ENCODE peak calls at places on chromosomes 7 and 10, in six cellular contexts. S is tibial nerve, N is tibial artery, E is aorta, Y is HCT116, W is upper lobe of right lung. B is an unnamed sample. For H3K9me3, the result is how much of the 10 kb centered on the place peaks cover.

GRCh38 chr10:128471151-128471550 is 344.9 kb upstream of the MKI67 start:
- DNase-seq in W (peak), N (no peak), E (no peak), S (no peak), Y (no peak), B (no peak)

GRCh38 chr7:39541493-39541892 is 24.7 kb upstream of the YAE1 start:
- DNase-seq in W (no peak), S (no peak), Y (no peak), N (no peak), E (no peak), B (no peak)

GRCh38 chr10:89228962-89229361 is 21.8 kb upstream of the CH25H start:
- DNase-seq in S (no peak), W (no peak), Y (no peak), N (no peak), E (no peak), B (no peak)

GRCh38 chr7:147567043-147567442 is 1023.5 kb upstream of the C7orf33 start:
- DNase-seq in N (no peak), W (no peak), Y (no peak), E (no peak), S (no peak), B (no peak)

GRCh38 chr7:155984028-155984607 is 171.9 kb upstream of the SHH start:
- DNase-seq in W (peak), S (no peak), Y (no peak), N (peak), E (peak), B (no peak)

GRCh38 chr7:26705567-26705966 is 158.8 kb downstream of the SKAP2 start:
- DNase-seq in S (no peak), N (no peak), W (no peak), E (no peak), Y (no peak), B (no peak)

GRCh38 chr7:159084069-159084801 is 60.4 kb downstream of the VIPR2 start:
- DNase-seq in E (no peak), S (no peak), Y (no peak), N (peak), W (peak), B (no peak)

GRCh38 chr10:101287922-101288638 is 58.8 kb upstream of the LBX1 start:
- DNase-seq in Y (peak), N (no peak), S (no peak), E (no peak), W (no peak), B (no peak)

GRCh38 chr10:501596-501995 is 187.9 kb downstream of the DIP2C start:
- DNase-seq in N (no peak), S (no peak), Y (no peak), W (peak), E (no peak), B (no peak)

GRCh38 chr7:43905209-43905946 is 1.0 kb downstream of the URGCP start:
- DNase-seq in S (no peak), N (no peak), W (no peak), Y (peak), E (no peak), B (no peak)

GRCh38 chr10:110212119-110213006 is 5.0 kb downstream of the MXI1 start:
- DNase-seq in E (peak), Y (no peak), W (no peak), S (no peak), N (no peak), B (no peak)

GRCh38 chr7:1705856-1706255 is 35.8 kb downstream of the ELFN1 start:
- DNase-seq in S (no peak), E (peak), Y (no peak), N (no peak), W (peak), B (no peak)

GRCh38 chr7:16811555-16811954 is 6.8 kb upstream of the AGR2 start:
- DNase-seq in W (no peak), Y (no peak), E (no peak), S (no peak), N (no peak), B (no peak)

GRCh38 chr7:27165089-27165654 is at the start of gene HOXA9:
- DNase-seq in Y (peak), N (peak), E (peak), S (peak), W (peak), B (no peak)

GRCh38 chr10:26733750-26734568 is 36.5 kb downstream of the PDSS1 start:
- DNase-seq in E (no peak), Y (no peak), W (no peak), S (no peak), N (no peak), B (no peak)

GRCh38 chr7:69564454-69565417 is 33.5 kb upstream of the AUTS2 start:
- DNase-seq in S (no peak), N (no peak), Y (no peak), E (no peak), W (no peak), B (no peak)

GRCh38 chr10:87659571-87660483 is at the start of gene PAPSS2:
- DNase-seq in N (peak), S (peak), E (peak), W (peak), Y (no peak), B (no peak)

GRCh38 chr10:60646966-60647796 is 131.1 kb upstream of the CDK1 start:
- DNase-seq in Y (peak), W (no peak), S (no peak), E (no peak), N (no peak), B (peak)

GRCh38 chr10:75878586-75878985 is 447.2 kb downstream of the LRMDA start:
- DNase-seq in Y (no peak), W (no peak), S (no peak), E (no peak), N (no peak), B (no peak)

GRCh38 chr7:7862393-7862792 is 106.2 kb upstream of the GLCCI1 start:
- DNase-seq in E (no peak), N (no peak), S (no peak), Y (no peak), W (no peak), B (no peak)

GRCh38 chr10:107496594-107496993 is 332.1 kb upstream of the SORCS1 start:
- DNase-seq in Y (no peak), E (no peak), N (no peak), W (no peak), S (no peak), B (no peak)

GRCh38 chr10:107487284-107487683 is 322.8 kb upstream of the SORCS1 start:
- DNase-seq in W (no peak), Y (no peak), E (no peak), S (no peak), N (no peak), B (no peak)

GRCh38 chr10:107490389-107490788 is 325.9 kb upstream of the SORCS1 start:
- DNase-seq in Y (no peak), N (no peak), S (no peak), E (no peak), W (no peak), B (no peak)

GRCh38 chr10:107497024-107497423 is 332.5 kb upstream of the SORCS1 start:
- DNase-seq in Y (no peak), W (no peak), S (no peak), E (no peak), N (no peak), B (no peak)

GRCh38 chr10:107492389-107492788 is 327.9 kb upstream of the SORCS1 start:
- DNase-seq in W (no peak), S (no peak), E (no peak), Y (no peak), N (no peak), B (no peak)
- H3K9me3 ChIP-seq in W (under half), S (under half), E (under half), Y (under half), N (under half), B (under half)

GRCh38 chr10:95694665-95695064 is 938 bp upstream of the TCTN3 start:
- DNase-seq in Y (no peak), N (no peak), W (no peak), E (no peak), S (no peak), B (no peak)

GRCh38 chr10:95697429-95697828 is 3.7 kb upstream of the TCTN3 start:
- DNase-seq in S (no peak), Y (no peak), W (no peak), N (no peak), E (peak), B (no peak)

GRCh38 chr10:95688648-95689047 is 5.1 kb downstream of the TCTN3 start:
- DNase-seq in E (no peak), W (no peak), Y (no peak), S (no peak), N (no peak), B (no peak)

GRCh38 chr10:95693668-95694534 is at the start of gene TCTN3:
- DNase-seq in Y (peak), S (peak), N (peak), E (peak), W (peak), B (peak)

GRCh38 chr10:95693331-95693667 is 428 bp downstream of the TCTN3 start:
- DNase-seq in Y (no peak), W (no peak), E (no peak), S (no peak), N (no peak), B (no peak)
- H3K27ac ChIP-seq in Y (peak), W (peak), E (no peak), S (peak), N (peak), B (no peak)

DNA sequence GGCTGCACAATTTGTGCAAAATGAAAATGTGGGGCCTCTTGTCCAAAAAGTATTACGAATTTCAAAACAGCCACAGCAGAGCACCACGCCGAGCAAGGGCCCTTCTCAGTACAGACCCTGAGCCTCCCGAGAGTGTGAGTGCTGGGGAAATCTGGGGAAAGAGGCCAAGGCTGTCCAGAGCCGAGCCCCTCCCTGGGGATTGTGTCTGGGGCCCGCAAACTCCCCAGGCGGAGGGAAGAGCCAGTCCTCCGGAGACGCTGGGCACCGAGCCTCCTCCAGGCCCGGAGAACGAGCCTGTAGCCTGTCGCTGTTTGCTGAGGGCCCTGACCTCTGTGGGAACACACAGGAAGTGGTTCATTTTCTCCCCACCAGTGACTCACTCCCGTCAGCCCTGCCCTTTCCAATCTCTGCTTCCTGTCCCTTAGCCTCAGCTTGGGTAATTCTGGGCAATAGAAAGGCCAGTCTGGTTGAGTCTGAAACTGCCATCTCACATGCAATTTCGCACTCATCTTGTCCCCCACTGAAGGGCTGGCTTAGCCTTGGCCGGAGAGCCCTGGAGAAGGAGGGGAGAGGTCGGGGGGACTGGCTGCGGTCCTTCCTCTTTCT is 19.5 kb upstream of the GNA12 start:
- DNase-seq in S (peak), E (peak), N (peak), W (peak), Y (peak), B (no peak)
- H3K4me3 ChIP-seq in S (peak), E (no peak), N (peak), W (peak), Y (peak), B (no peak)

GRCh38 chr7:110835209-110835608 is 255.7 kb upstream of the LRRN3 start:
- DNase-seq in S (no peak), N (no peak), E (no peak), W (no peak), Y (no peak), B (no peak)

GRCh38 chr7:110835889-110836288 is 255.0 kb upstream of the LRRN3 start:
- DNase-seq in W (no peak), S (no peak), N (no peak), E (no peak), Y (no peak), B (no peak)

GRCh38 chr7:110830778-110831177 is 260.1 kb upstream of the LRRN3 start:
- DNase-seq in E (no peak), W (no peak), Y (no peak), S (no peak), N (no peak), B (no peak)

GRCh38 chr7:110827287-110827855 is 263.6 kb upstream of the LRRN3 start:
- DNase-seq in W (no peak), E (no peak), S (no peak), Y (no peak), N (no peak), B (no peak)

DNA sequence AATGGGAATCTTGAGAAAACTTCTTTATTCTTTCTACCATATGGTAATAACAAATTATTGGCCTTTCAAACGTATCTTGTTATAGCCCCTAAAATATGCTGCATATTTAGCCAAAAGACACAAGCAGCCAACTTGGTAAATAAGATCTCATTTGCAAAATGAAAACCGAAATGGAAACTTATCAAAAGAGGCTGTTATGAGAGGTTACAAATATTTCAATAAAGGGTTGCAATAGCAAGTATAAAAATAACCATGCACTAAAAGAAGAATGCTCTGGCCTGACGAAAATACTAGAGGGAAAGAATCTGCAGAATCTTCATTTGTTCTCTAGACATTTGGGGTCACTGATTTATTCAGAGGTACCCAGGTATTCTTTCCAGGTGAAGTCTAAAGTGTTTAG is 259.5 kb upstream of the LRRN3 start:
- DNase-seq in S (no peak), W (no peak), N (no peak), E (no peak), Y (no peak), B (no peak)
- H3K9me3 ChIP-seq in S (under half), W (under half), N (under half), E (under half), Y (under half), B (under half)

GRCh38 chr10:114683593-114683992 is 25.5 kb upstream of the ABLIM1 start:
- DNase-seq in Y (no peak), W (no peak), E (no peak), N (no peak), S (no peak), B (no peak)

GRCh38 chr10:114684822-114685209 is 26.7 kb upstream of the ABLIM1 start:
- DNase-seq in W (no peak), Y (no peak), S (no peak), E (no peak), N (no peak), B (no peak)

GRCh38 chr10:114685456-114685855 is 27.4 kb upstream of the ABLIM1 start:
- DNase-seq in E (no peak), S (no peak), W (no peak), Y (no peak), N (no peak), B (no peak)

GRCh38 chr10:114683162-114683561 is 25.1 kb upstream of the ABLIM1 start:
- DNase-seq in E (no peak), W (no peak), Y (no peak), S (no peak), N (no peak), B (no peak)

DNA sequence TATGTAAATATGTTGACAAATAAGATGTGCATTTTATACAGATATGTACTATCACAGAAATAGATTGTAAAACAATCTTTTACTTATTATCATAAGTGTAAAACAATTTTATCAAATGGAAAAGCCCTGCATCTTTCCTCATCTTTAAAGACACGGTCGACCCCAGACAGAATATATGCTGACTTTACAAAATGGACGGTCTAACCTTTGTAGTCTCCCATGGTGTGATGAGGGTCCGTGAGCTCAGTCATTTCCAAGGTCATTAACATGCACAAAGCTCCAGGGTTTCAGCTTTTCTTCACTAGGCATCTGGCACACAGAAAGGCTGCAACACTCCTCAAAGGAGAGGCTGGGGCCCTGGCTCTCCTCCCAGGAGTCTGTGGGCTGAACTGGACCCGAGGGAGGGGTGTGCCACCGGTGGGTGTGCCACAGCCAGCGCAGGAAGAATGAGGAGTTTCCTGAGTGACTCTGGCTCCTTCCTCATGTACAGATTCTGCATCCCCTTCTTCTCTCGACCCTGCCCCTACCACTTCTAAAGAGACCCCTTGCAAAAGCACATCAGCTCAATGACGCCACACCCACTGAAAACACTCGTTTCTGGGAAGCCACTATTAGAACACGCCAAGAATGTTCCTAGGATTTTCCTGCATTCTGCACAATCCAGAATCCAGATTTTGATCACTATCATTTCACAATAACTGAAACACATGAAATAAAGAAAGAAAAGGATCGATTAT is 26.2 kb upstream of the ABLIM1 start:
- DNase-seq in S (no peak), Y (no peak), N (no peak), E (peak), W (peak), B (no peak)
- H3K27ac ChIP-seq in S (peak), Y (no peak), N (peak), E (no peak), W (peak), B (no peak)

GRCh38 chr7:100654908-100655831 is 1.1 kb downstream of the ACTL6B start:
- DNase-seq in E (no peak), W (no peak), Y (no peak), S (no peak), N (no peak), B (no peak)

DNA sequence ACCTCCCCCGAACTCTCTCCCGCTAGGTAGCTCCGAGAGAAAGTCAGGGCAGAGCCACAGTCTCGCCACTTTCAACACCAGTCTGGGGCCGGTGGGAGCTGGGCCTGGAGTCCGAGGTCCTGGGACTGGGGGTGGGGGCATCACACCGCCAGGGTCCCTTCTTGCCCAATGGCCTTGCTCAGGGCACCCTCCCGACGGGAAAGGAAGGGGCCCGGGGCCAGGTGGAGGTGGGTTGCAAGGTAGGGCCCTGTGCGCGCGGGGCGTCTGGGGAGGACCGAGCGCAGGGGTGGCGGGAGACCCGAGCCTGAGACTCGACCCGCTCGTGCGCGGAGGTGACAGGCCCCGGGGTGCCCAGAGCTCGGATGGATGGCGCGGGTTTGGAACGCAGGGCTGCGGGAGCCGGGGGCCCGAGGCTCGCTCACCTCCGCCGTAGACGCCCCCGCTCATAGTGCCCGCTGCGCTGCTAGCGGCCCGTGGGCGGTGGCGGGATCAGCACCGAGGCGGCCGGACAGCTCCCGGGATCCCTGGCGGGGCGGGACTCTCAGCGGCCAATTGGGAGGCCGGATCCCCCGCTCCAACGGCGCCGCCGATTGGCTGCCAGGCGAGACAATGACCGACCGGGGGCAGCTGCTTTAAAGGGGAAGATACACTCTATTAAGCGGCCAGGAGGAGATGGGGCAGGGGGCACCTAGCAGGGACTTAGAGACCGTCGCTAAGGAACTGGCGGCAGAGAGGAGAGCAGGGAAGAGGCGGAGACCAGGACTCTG is at the start of gene ACTL6B:
- DNase-seq in S (no peak), Y (no peak), N (no peak), W (peak), E (peak), B (no peak)
- H3K4me3 ChIP-seq in S (no peak), Y (no peak), N (no peak), W (no peak), E (no peak), B (peak)

DNA sequence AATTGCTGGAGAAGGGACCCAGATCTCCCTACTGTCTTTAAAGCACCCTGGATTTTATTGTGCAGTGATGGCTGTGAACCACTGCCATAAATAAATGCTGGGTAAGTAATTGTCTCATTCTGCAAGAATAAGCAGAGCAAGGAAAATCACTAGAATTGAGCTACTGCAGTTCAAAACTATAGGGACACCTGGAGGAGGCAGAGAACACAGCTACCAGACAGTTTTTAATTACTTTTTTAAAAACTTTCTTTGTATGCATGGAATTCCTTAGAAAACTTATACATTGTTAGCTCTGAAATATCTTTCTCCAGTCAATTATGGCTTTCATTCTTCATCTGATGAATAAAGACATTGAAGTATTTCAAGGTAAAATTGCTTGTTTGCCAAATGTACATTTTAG is 866.3 kb upstream of the GHITM start:
- DNase-seq in Y (no peak), N (no peak), S (no peak), W (no peak), E (no peak), B (no peak)
- H3K9me3 ChIP-seq in Y (under half), N (under half), S (under half), W (under half), E (under half), B (under half)